ENCODE peak calls at places on chromosome 9, in four cellular contexts. O is activated T-helper 2 cell treated with anti-CD3 and anti-CD28 coated beads, Interferon-gamma antibody, Interleukin-2, Interleukin-4, amounts not matched to agents 10 μg/mL and 5 μg/mL and 100 μg/mL, durations not matched to agents 14 hours and 24 hours and 36 hours; U is HFF-Myc; P is H7. W is an unnamed sample.

GRCh38 chr9:17613723-17614122 is 34.9 kb downstream of the SH3GL2 start:
- DNase-seq in U (peak; percentile 78), O (no peak), P (no peak), W (no peak)

GRCh38 chr9:132858756-132859155 is 19.3 kb downstream of the AK8 start:
- DNase-seq in U (no peak), O (no peak), P (no peak), W (no peak)

GRCh38 chr9:84668204-84669007 is 1.1 kb upstream of the NTRK2 start:
- DNase-seq in P (peak; percentile 91), U (peak; percentile 15), O (no peak), W (peak; percentile 91)

GRCh38 chr9:117783828-117784227 is 79.6 kb downstream of the TLR4 start:
- DNase-seq in O (peak; percentile 30), P (no peak), U (no peak), W (no peak)

GRCh38 chr9:3730527-3730926 is 204.7 kb upstream of the RFX3 start:
- DNase-seq in U (no peak), O (no peak), P (no peak), W (no peak)

GRCh38 chr9:121671612-121672155 is 20.2 kb downstream of the DAB2IP start:
- DNase-seq in P (no peak), O (no peak), U (no peak), W (no peak)

GRCh38 chr9:132506907-132507669 is 75.3 kb upstream of the BARHL1 start:
- DNase-seq in P (no peak), U (no peak), O (no peak), W (no peak)

GRCh38 chr9:107759009-107759822 is 269.6 kb upstream of the KLF4 start:
- DNase-seq in O (no peak), U (no peak), P (no peak), W (no peak)

GRCh38 chr9:75754090-75754489 is 136.4 kb upstream of the PCSK5 start:
- DNase-seq in O (no peak), P (no peak), U (no peak), W (no peak)

GRCh38 chr9:74205071-74205470 is 292.1 kb upstream of the RORB start:
- DNase-seq in P (no peak), O (no peak), U (no peak), W (no peak)

GRCh38 chr9:113370806-113371325 is 5.9 kb downstream of the HDHD3 start:
- DNase-seq in U (no peak), O (no peak), P (peak; percentile 58), W (no peak)

GRCh38 chr9:7137571-7137970 is 379.8 kb downstream of the KDM4C start:
- DNase-seq in O (no peak), P (no peak), U (no peak), W (no peak)

GRCh38 chr9:523444-523843 is 308.8 kb downstream of the DOCK8 start:
- DNase-seq in U (no peak), P (no peak), O (no peak), W (no peak)

GRCh38 chr9:129252937-129253819 is 75.1 kb upstream of the IER5L start:
- DNase-seq in P (no peak), O (no peak), U (no peak), W (no peak)

GRCh38 chr9:11319477-11320060 is 706.8 kb upstream of the PTPRD start:
- DNase-seq in O (no peak), U (no peak), P (peak; percentile 2), W (peak; percentile 6)

GRCh38 chr9:21976334-21976875 is 17.8 kb downstream of the CDKN2A start:
- DNase-seq in U (no peak), P (no peak), O (no peak), W (no peak)

GRCh38 chr9:70006299-70006698 is 37.3 kb upstream of the MAMDC2 start:
- DNase-seq in P (no peak), O (no peak), U (no peak), W (no peak)

GRCh38 chr9:104386425-104387069 is 117.5 kb upstream of the OR13F1 start:
- DNase-seq in O (no peak), P (peak; percentile 43), U (peak; percentile 2), W (no peak)

GRCh38 chr9:123419721-123420559 is 63.9 kb downstream of the CRB2 start:
- DNase-seq in P (no peak), U (no peak), O (no peak), W (no peak)

GRCh38 chr9:136259836-136260235 is 14.2 kb upstream of the QSOX2 start:
- DNase-seq in O (no peak), P (no peak), U (no peak), W (no peak)

GRCh38 chr9:92746567-92747458 is 17.8 kb downstream of the BICD2 start:
- DNase-seq in P (no peak), U (no peak), O (no peak), W (no peak)